ENCODE peak calls at places on chromosomes 13 and 19, in six cellular contexts. K, F, L, S, T and P are unnamed samples.

GRCh38 chr13:64529874-64530485 is 2700.2 kb downstream of the PCDH9 start:
- DNase-seq in F (no peak), K (peak; percentile 20), S (peak; percentile 1), T (no peak), L (no peak), P (no peak)

GRCh38 chr13:25286969-25287961 is at the start of gene MTMR6:
- DNase-seq in T (peak; percentile 21), L (peak; percentile 92), F (peak; percentile 92), S (peak; percentile 68), K (peak; percentile 96), P (peak; percentile 76)

GRCh38 chr19:12453495-12453894 is 12.7 kb upstream of the ZNF443 start:
- DNase-seq in L (no peak), S (no peak), K (no peak), T (no peak), F (no peak), P (peak; percentile 79)

GRCh38 chr13:62432906-62433305 is 1017.3 kb upstream of the PCDH20 start:
- DNase-seq in L (no peak), S (no peak), K (no peak), T (no peak), F (no peak), P (no peak)

GRCh38 chr13:34942732-34943674 is 933 bp downstream of the NBEA start:
- DNase-seq in F (peak; percentile 8), L (no peak), S (peak; percentile 4), T (no peak), K (peak; percentile 16), P (no peak)

GRCh38 chr13:112510002-112510780 is 77.8 kb downstream of the TUBGCP3 start:
- DNase-seq in L (no peak), F (no peak), S (peak; percentile 59), K (no peak), T (no peak), P (peak; percentile 70)

GRCh38 chr19:15701757-15702589 is 25.9 kb upstream of the OR10H2 start:
- DNase-seq in S (no peak), K (no peak), F (no peak), T (no peak), L (no peak), P (no peak)

GRCh38 chr19:23996549-23996948 is 81.9 kb downstream of the ZNF726 start:
- DNase-seq in S (peak; percentile 35), L (no peak), K (peak; percentile 17), T (no peak), F (no peak), P (no peak)